ENCODE peak calls at places on chromosome 20, in seven cellular contexts. F is HepG2, A is K562, P is breast epithelium, L is H1, R is HCT116, E is prostate gland. J is an unnamed sample.

GRCh38 chr20:20628314-20628713 is 84.1 kb downstream of the RALGAPA2 start:
- DNase-seq in F (no peak), A (no peak), P (no peak), L (no peak), R (no peak), E (no peak), J (no peak)

GRCh38 chr20:26216025-26216424 is 519.4 kb upstream of the ZNF337 start:
- DNase-seq in F (no peak), A (no peak), P (no peak), L (no peak), R (no peak), E (no peak), J (no peak)

GRCh38 chr20:24634855-24635254 is 165.4 kb downstream of the SYNDIG1 start:
- DNase-seq in F (peak), A (peak), P (no peak), L (peak), R (peak), E (no peak), J (no peak)

GRCh38 chr20:2084703-2085102 is 16.9 kb upstream of the STK35 start:
- DNase-seq in F (no peak), A (no peak), P (no peak), L (no peak), R (no peak), E (no peak), J (no peak)

GRCh38 chr20:44720994-44721784 is 6.0 kb downstream of the CCN5 start:
- DNase-seq in F (no peak), A (no peak), P (peak), L (no peak), R (peak), E (no peak), J (peak)

GRCh38 chr20:57869951-57870315 is 160.1 kb upstream of the PMEPA1 start:
- DNase-seq in F (no peak), A (no peak), P (no peak), L (no peak), R (no peak), E (no peak), J (no peak)

GRCh38 chr20:24657878-24658620 is 188.6 kb downstream of the SYNDIG1 start:
- DNase-seq in F (no peak), A (no peak), P (no peak), L (no peak), R (no peak), E (no peak), J (no peak)

GRCh38 chr20:34390769-34391447 is 27.8 kb downstream of the ITCH start:
- DNase-seq in F (peak), A (peak), P (no peak), L (no peak), R (peak), E (no peak), J (peak)

GRCh38 chr20:13800728-13801134 is 15.9 kb downstream of the NDUFAF5 start:
- DNase-seq in F (peak), A (no peak), P (peak), L (no peak), R (no peak), E (peak), J (peak)

GRCh38 chr20:48772183-48772976 is 55.4 kb downstream of the PREX1 start:
- DNase-seq in F (no peak), A (no peak), P (no peak), L (no peak), R (no peak), E (no peak), J (peak)

GRCh38 chr20:58706975-58707681 is 14.5 kb downstream of the NPEPL1 start:
- DNase-seq in F (no peak), A (no peak), P (peak), L (peak), R (no peak), E (peak), J (no peak)

GRCh38 chr20:51156041-51156795 is 133.3 kb upstream of the KCNG1 start:
- DNase-seq in F (no peak), A (no peak), P (peak), L (peak), R (no peak), E (no peak), J (no peak)

GRCh38 chr20:61436268-61436667 is 184.2 kb downstream of the CDH4 start:
- DNase-seq in F (no peak), A (no peak), P (no peak), L (no peak), R (no peak), E (no peak), J (no peak)

GRCh38 chr20:36097331-36097730 is 57.2 kb upstream of the EPB41L1 start:
- DNase-seq in F (no peak), A (no peak), P (no peak), L (no peak), R (no peak), E (no peak), J (no peak)

GRCh38 chr20:2114560-2114959 is 12.9 kb downstream of the STK35 start:
- DNase-seq in F (no peak), A (no peak), P (no peak), L (no peak), R (no peak), E (no peak), J (no peak)

GRCh38 chr20:3797226-3797545 is 1.1 kb downstream of the CDC25B start:
- DNase-seq in F (no peak), A (no peak), P (no peak), L (no peak), R (no peak), E (no peak), J (no peak)

GRCh38 chr20:63454729-63455567 is 17.5 kb downstream of the KCNQ2 start:
- DNase-seq in F (no peak), A (no peak), P (no peak), L (no peak), R (no peak), E (no peak), J (no peak)

GRCh38 chr20:61560361-61560853 is 308.3 kb downstream of the CDH4 start:
- DNase-seq in F (no peak), A (peak), P (no peak), L (peak), R (no peak), E (no peak), J (no peak)

GRCh38 chr20:7935027-7935551 is 5.2 kb downstream of the HAO1 start:
- DNase-seq in F (no peak), A (no peak), P (no peak), L (no peak), R (no peak), E (no peak), J (no peak)

GRCh38 chr20:43539975-43540672 is 18.7 kb upstream of the SGK2 start:
- DNase-seq in F (no peak), A (no peak), P (no peak), L (no peak), R (no peak), E (no peak), J (peak)

DNA sequence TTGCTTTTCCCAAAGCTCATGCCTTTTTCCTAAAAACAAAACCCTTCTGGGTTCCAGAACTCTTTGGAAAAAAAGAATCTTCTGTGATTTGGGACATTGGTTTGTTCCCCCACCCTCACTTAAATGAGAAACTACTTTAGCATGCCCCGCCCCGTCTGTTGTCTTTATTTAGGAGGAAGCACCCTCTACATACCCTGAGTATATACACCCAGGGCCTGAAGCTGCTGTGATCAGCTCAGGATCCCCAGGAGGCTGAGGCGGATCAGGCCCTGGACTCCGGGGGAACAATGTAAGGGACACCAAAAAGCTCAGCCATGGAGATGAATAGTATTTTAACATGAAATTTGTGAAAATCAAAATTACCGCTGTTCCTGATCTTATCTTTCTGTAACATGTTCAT is 1.4 kb downstream of the BCAS1 start:
- DNase-seq in F (no peak), A (no peak), P (no peak), L (no peak), R (no peak), E (no peak), J (no peak)
- TF ChIP-seq CTCF in F (no peak), A (no peak), P (no peak), L (no peak), R (no peak), E (no peak), J (no peak)

DNA sequence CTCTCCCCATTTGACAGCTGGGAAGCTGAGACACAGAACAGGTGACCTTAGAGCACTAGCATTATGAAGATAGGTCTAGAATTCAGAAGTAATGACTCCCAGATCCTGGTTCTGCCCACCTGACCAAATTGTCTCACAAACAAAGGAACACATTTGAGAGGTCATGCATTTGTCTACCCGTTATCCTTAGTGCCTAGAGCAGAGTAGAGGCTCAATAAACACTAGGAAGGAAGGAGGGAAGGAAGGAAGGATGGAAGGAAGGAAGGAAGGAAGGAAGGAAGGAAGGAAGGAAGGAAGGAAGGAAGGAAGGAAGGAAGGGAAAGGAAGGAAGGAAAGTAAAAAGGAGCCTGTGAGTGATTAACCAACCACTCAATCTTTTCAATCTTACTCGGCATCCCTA is 63.3 kb downstream of the SNAP25 start:
- DNase-seq in F (no peak), A (no peak), P (no peak), L (no peak), R (no peak), E (no peak), J (no peak)
- TF ChIP-seq POLR2AphosphoS5 in F (no peak), A (no peak), P (no peak), L (no peak), R (no peak), E (no peak), J (no peak)

DNA sequence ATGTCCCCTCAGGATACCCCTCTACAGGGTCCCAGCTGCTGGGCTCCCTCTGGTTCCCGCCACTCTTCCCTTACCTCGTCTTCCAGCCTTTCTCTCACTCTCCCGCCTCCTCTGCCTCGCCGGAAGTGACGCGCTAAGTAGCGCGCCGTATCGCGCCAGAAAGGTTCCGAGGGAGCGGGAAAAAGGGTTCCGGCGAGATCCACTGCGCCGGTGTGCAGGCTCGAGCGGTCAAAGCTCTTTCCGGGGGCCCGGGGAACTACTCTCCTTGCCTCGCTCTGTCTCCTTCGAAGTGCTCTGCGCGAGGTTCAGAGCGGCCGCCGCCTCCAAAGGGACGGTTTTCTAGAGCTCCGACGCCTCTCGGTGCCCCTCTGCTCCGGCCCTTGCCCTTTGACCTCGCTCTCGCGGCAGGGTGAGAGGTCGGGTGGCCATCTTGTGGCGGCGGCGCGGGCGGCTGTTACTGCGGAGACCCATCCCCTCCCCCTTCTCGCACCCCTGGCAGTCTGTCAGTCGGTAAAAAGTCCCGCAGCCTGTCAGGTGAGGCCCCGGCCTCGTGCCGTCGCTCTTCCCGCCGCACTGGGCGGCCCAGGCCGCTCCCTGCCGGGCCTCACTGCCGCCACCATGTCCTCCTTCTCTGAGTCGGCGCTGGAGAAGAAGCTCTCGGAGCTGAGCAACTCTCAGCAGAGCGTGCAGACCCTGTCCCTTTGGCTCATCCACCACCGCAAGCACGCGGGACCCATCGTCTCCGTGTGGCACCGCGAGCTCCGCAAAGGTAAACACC is at the start of the genes RPRD1B and TTI1:
- DNase-seq in F (peak), A (peak), P (peak), L (peak), R (peak), E (peak), J (peak)
- TF ChIP-seq POLR2A in F (peak), A (peak), P (peak), L (peak), R (peak), E (peak), J (peak)

GRCh38 chr20:49982346-49983122 is at the start of gene SNAI1:
- DNase-seq in F (peak), A (peak), P (peak), L (peak), R (peak), E (peak), J (peak)
- TF ChIP-seq CTCF in F (peak), A (peak), P (peak), L (peak), R (peak), E (peak), J (peak)

DNA sequence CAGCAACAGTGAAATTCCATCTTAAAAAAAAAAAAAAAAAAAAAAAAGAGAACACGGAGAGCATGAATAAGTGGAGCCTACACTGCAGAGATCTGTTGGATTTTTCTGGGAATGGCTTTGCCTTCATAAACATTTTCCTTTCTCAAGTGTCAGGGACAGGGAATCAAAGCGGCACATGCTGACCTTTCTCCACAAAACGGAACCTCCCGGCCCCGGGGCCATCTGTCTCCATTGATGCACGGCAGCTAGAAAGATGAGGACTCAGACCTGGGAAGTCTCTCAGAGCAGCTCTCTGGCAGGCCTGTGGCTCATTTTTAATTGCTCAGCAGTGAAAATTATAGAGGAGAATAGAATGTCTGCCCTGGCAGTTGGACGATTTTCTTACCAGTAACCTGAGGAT is 352.3 kb downstream of the CDH26 start:
- DNase-seq in F (no peak), A (no peak), P (no peak), L (no peak), R (no peak), E (no peak), J (no peak)
- TF ChIP-seq POLR2AphosphoS5 in F (no peak), A (no peak), P (no peak), L (no peak), R (no peak), E (no peak), J (no peak)

GRCh38 chr20:46265539-46265938 is 42.8 kb downstream of the CDH22 start:
- DNase-seq in F (no peak), A (no peak), P (no peak), L (no peak), R (no peak), E (no peak), J (no peak)

GRCh38 chr20:46267108-46267820 is 41.0 kb downstream of the CDH22 start:
- DNase-seq in F (no peak), A (no peak), P (no peak), L (no peak), R (no peak), E (no peak), J (no peak)

GRCh38 chr20:46261456-46262253 is 46.6 kb downstream of the CDH22 start:
- DNase-seq in F (no peak), A (no peak), P (no peak), L (no peak), R (no peak), E (no peak), J (no peak)

GRCh38 chr20:46268131-46268611 is 40.1 kb downstream of the CDH22 start:
- DNase-seq in F (no peak), A (no peak), P (no peak), L (no peak), R (no peak), E (no peak), J (no peak)

DNA sequence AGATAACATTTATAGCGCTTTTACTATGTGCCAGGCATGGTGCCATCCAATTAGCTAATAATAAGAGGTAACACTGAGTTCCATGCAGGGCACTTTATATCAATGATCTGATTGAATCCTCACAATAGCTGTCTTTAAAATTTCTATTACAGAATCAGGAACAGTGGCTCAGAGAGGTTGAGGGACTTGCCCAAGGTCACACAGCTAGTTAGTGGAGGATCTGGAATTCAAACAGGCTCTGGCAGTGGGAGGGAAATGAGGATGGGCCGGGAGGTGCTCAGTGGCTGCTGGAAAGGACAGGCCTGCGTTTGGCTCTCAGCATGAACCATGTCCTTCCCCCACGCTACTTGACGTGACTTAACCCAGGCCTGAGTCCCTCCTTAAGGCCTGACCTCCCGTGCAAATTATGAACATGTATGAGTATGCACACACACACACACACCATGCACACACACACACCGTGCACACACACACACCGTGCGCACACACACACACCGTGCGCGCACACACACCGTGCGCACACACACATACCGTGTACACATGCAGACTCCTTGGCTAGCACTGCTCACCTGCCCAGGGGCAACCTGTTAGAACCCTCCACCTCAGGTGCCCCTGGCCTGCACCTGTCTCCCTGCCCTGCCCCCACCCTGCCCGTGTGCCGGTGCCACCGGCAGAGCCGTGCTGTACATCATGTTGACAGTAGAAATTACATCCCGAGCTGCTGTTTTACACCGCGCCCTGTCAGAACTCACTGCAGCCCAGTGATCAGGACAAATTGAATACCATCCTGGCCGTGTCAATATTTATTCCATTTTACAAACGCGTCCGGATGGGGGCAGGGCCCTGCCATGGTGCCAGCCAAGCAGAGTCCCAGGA is 43.7 kb downstream of the CDH22 start:
- DNase-seq in F (no peak), A (no peak), P (no peak), L (no peak), R (no peak), E (peak), J (no peak)
- TF ChIP-seq POLR2A in F (no peak), A (no peak), P (no peak), L (no peak), R (no peak), E (no peak), J (no peak)